ENCODE peak calls at places on chromosome 9, in eight cellular contexts. E is mucosa of gallbladder; I is left ventricle myocardium inferior; U is naive thymus-derived CD8-positive, alpha-beta T cell; Q is H1; B is effector memory CD8-positive, alpha-beta T cell; T is HEK293T; Y is posterior cingulate gyrus. W is an unnamed sample.

GRCh38 chr9:122904466-122904822 is 715 bp downstream of the RC3H2 start:
- DNase-seq in E (peak), I (no peak), U (no peak), Q (no peak), B (no peak), T (peak), Y (peak), W (peak)

GRCh38 chr9:70563437-70564204 is 149.2 kb upstream of the KLF9 start:
- DNase-seq in E (peak), I (no peak), U (peak), Q (no peak), B (peak), T (no peak), Y (no peak), W (peak)

GRCh38 chr9:97773091-97773490 is 76.0 kb upstream of the XPA start:
- DNase-seq in E (no peak), I (no peak), U (no peak), Q (no peak), B (no peak), T (no peak), Y (no peak), W (no peak)

GRCh38 chr9:80968611-80969010 is 720.7 kb downstream of the TLE1 start:
- DNase-seq in E (no peak), I (no peak), U (no peak), Q (no peak), B (no peak), T (no peak), Y (no peak), W (peak)

GRCh38 chr9:74499111-74499601 is 2.0 kb downstream of the RORB start:
- DNase-seq in E (peak), I (no peak), U (no peak), Q (peak), B (no peak), T (no peak), Y (peak), W (peak)

GRCh38 chr9:91429501-91429900 is 5.9 kb upstream of the NFIL3 start:
- DNase-seq in E (no peak), I (no peak), U (no peak), Q (no peak), B (no peak), T (no peak), Y (no peak), W (no peak)

GRCh38 chr9:80030801-80031200 is 459.0 kb downstream of the TLE4 start:
- DNase-seq in E (no peak), I (no peak), U (no peak), Q (no peak), B (no peak), T (no peak), Y (no peak), W (peak)

GRCh38 chr9:78041971-78042370 is 10.4 kb upstream of the GNAQ start:
- DNase-seq in E (no peak), I (no peak), U (no peak), Q (no peak), B (no peak), T (no peak), Y (no peak), W (no peak)

GRCh38 chr9:137295313-137296213 is 6.5 kb downstream of the NRARP start:
- DNase-seq in E (no peak), I (no peak), U (peak), Q (peak), B (peak), T (peak), Y (no peak), W (no peak)

GRCh38 chr9:29514336-29514735 is 1941.1 kb upstream of the C9orf72 start:
- DNase-seq in E (no peak), I (no peak), U (no peak), Q (peak), B (no peak), T (peak), Y (peak), W (no peak)

GRCh38 chr9:124216474-124217176 is 41.1 kb upstream of the NEK6 start:
- DNase-seq in E (no peak), I (peak), U (peak), Q (no peak), B (peak), T (no peak), Y (peak), W (no peak)

GRCh38 chr9:110128664-110129329 is 79.2 kb downstream of the C9orf152 start:
- DNase-seq in E (no peak), I (no peak), U (no peak), Q (no peak), B (no peak), T (no peak), Y (no peak), W (no peak)

GRCh38 chr9:119829748-119830147 is 460.5 kb upstream of the BRINP1 start:
- DNase-seq in E (no peak), I (no peak), U (no peak), Q (no peak), B (no peak), T (no peak), Y (no peak), W (no peak)

GRCh38 chr9:135214706-135215105 is 127.2 kb downstream of the OLFM1 start:
- DNase-seq in E (no peak), I (no peak), U (no peak), Q (no peak), B (no peak), T (no peak), Y (peak), W (no peak)

GRCh38 chr9:86122309-86122708 is 23.0 kb upstream of the GOLM1 start:
- DNase-seq in E (no peak), I (no peak), U (no peak), Q (no peak), B (no peak), T (peak), Y (no peak), W (no peak)

GRCh38 chr9:74951725-74952151 is 974 bp downstream of the C9orf40 start:
- DNase-seq in E (peak), I (peak), U (peak), Q (peak), B (peak), T (peak), Y (peak), W (peak)

GRCh38 chr9:21413089-21414023 is 4.4 kb downstream of the IFNA8 start:
- DNase-seq in E (no peak), I (no peak), U (no peak), Q (no peak), B (no peak), T (peak), Y (peak), W (no peak)